ENCODE peak calls at places on chromosomes 7 and 10, in ten cellular contexts. Q is AML-193, I is COR-L47, J is cardiac fibroblast, N is choroid plexus epithelial cell, K is cerebellum, U is uterus, G is hepatocyte, A is NCI-H1092, X is left cardiac atrium. L is an unnamed sample.

GRCh38 chr7:100044719-100045118 is 4.9 kb upstream of the ZSCAN21 start:
- DNase-seq in K (no peak), J (no peak), N (no peak), Q (peak; percentile 11), X (no peak), U (no peak), G (no peak), I (no peak), A (no peak), L (no peak)

GRCh38 chr10:1735562-1735961 is 1.8 kb downstream of the ADARB2 start:
- DNase-seq in N (no peak), J (no peak), A (no peak), U (no peak), G (no peak), K (no peak), I (no peak), X (no peak), Q (no peak), L (no peak)

GRCh38 chr7:152893801-152894294 is 134.3 kb downstream of the ACTR3B start:
- DNase-seq in K (no peak), N (no peak), U (no peak), Q (no peak), I (no peak), A (no peak), X (no peak), J (no peak), G (no peak), L (no peak)

GRCh38 chr10:44981172-44982113 is 2.8 kb upstream of the DEPP1 start:
- DNase-seq in X (peak; percentile 72), I (no peak), N (peak; percentile 92), Q (no peak), A (no peak), U (peak; percentile 56), K (peak; percentile 49), G (peak; percentile 70), J (peak; percentile 86), L (no peak)

GRCh38 chr10:77889277-77889903 is 37.2 kb downstream of the DLG5 start:
- DNase-seq in I (no peak), Q (no peak), N (no peak), K (no peak), A (no peak), X (no peak), J (no peak), U (no peak), G (peak; percentile 76), L (no peak)

GRCh38 chr7:150361807-150362621 is 6.6 kb upstream of the REPIN1 start:
- DNase-seq in A (no peak), K (no peak), J (no peak), N (no peak), I (no peak), G (no peak), Q (no peak), X (no peak), U (no peak), L (no peak)

GRCh38 chr10:22568928-22569327 is 145.4 kb downstream of the PIP4K2A start:
- DNase-seq in G (no peak), N (no peak), A (no peak), X (no peak), U (no peak), J (no peak), I (no peak), Q (no peak), K (no peak), L (no peak)

GRCh38 chr7:1883031-1883761 is 213.1 kb downstream of the ELFN1 start:
- DNase-seq in Q (no peak), U (no peak), J (peak; percentile 70), N (peak; percentile 46), A (no peak), I (no peak), X (no peak), K (no peak), G (no peak), L (no peak)